ENCODE peak calls at places on chromosomes 7 and 10, in eight cellular contexts. One of them, this sample, is unnamed.

GRCh38 chr10:73655990-73656298 is at the start of gene SYNPO2L:
- DNase-seq in IMR-90: no peak
- DNase-seq in neuronal stem cell: no peak
- DNase-seq in fibroblast of lung: no peak
- DNase-seq in GM23248: no peak
- DNase-seq in neural progenitor cell: no peak
- DNase-seq in astrocyte: no peak
- DNase-seq in HCT116: no peak
- DNase-seq in this sample: no peak

GRCh38 chr7:32179567-32179966 is 109.4 kb upstream of the PDE1C start:
- DNase-seq in HCT116: no peak
- DNase-seq in IMR-90: peak; percentile 36
- DNase-seq in astrocyte: peak; percentile 69
- DNase-seq in GM23248: peak; percentile 48
- DNase-seq in fibroblast of lung: peak; percentile 71
- DNase-seq in neuronal stem cell: no peak
- DNase-seq in neural progenitor cell: no peak
- DNase-seq in this sample: peak; percentile 44

GRCh38 chr10:95454940-95455339 is 106.2 kb downstream of the SORBS1 start:
- DNase-seq in HCT116: no peak
- DNase-seq in neuronal stem cell: no peak
- DNase-seq in astrocyte: no peak
- DNase-seq in IMR-90: no peak
- DNase-seq in neural progenitor cell: no peak
- DNase-seq in GM23248: no peak
- DNase-seq in fibroblast of lung: no peak
- DNase-seq in this sample: no peak

GRCh38 chr7:133081119-133081604 is 728 bp downstream of the CHCHD3 start:
- DNase-seq in astrocyte: no peak
- DNase-seq in GM23248: peak; percentile 63
- DNase-seq in fibroblast of lung: no peak
- DNase-seq in IMR-90: no peak
- DNase-seq in neural progenitor cell: peak; percentile 49
- DNase-seq in neuronal stem cell: no peak
- DNase-seq in HCT116: no peak
- DNase-seq in this sample: peak; percentile 56

GRCh38 chr7:27245798-27246691 is 3.4 kb downstream of the EVX1 start:
- DNase-seq in astrocyte: no peak
- DNase-seq in neuronal stem cell: no peak
- DNase-seq in neural progenitor cell: peak; percentile 70
- DNase-seq in IMR-90: no peak
- DNase-seq in HCT116: no peak
- DNase-seq in GM23248: peak; percentile 57
- DNase-seq in fibroblast of lung: no peak
- DNase-seq in this sample: no peak

GRCh38 chr10:5873515-5873995 is 16.1 kb downstream of the ANKRD16 start:
- DNase-seq in neural progenitor cell: peak; percentile 70
- DNase-seq in neuronal stem cell: peak; percentile 63
- DNase-seq in astrocyte: no peak
- DNase-seq in HCT116: peak; percentile 36
- DNase-seq in IMR-90: peak; percentile 70
- DNase-seq in fibroblast of lung: peak; percentile 51
- DNase-seq in GM23248: peak; percentile 75
- DNase-seq in this sample: peak; percentile 87

GRCh38 chr7:155378580-155378934 is 79.4 kb upstream of the EN2 start:
- DNase-seq in fibroblast of lung: no peak
- DNase-seq in neuronal stem cell: no peak
- DNase-seq in IMR-90: no peak
- DNase-seq in neural progenitor cell: no peak
- DNase-seq in GM23248: no peak
- DNase-seq in HCT116: no peak
- DNase-seq in astrocyte: no peak
- DNase-seq in this sample: no peak

GRCh38 chr7:97016392-97017196 is 8.0 kb downstream of the DLX5 start:
- DNase-seq in neuronal stem cell: peak; percentile 66
- DNase-seq in astrocyte: no peak
- DNase-seq in GM23248: no peak
- DNase-seq in fibroblast of lung: no peak
- DNase-seq in neural progenitor cell: peak; percentile 85
- DNase-seq in IMR-90: no peak
- DNase-seq in HCT116: no peak
- DNase-seq in this sample: peak; percentile 59

GRCh38 chr10:103737735-103738367 is 117.5 kb downstream of the SH3PXD2A start:
- DNase-seq in IMR-90: no peak
- DNase-seq in astrocyte: no peak
- DNase-seq in fibroblast of lung: no peak
- DNase-seq in neuronal stem cell: no peak
- DNase-seq in neural progenitor cell: no peak
- DNase-seq in GM23248: no peak
- DNase-seq in HCT116: no peak
- DNase-seq in this sample: no peak

GRCh38 chr7:46774515-46774914 is 807.4 kb downstream of the TNS3 start:
- DNase-seq in neuronal stem cell: no peak
- DNase-seq in GM23248: no peak
- DNase-seq in neural progenitor cell: no peak
- DNase-seq in IMR-90: no peak
- DNase-seq in astrocyte: no peak
- DNase-seq in fibroblast of lung: no peak
- DNase-seq in HCT116: no peak
- DNase-seq in this sample: no peak

GRCh38 chr7:16428672-16429071 is 7.3 kb upstream of the CRPPA start:
- DNase-seq in IMR-90: peak; percentile 84
- DNase-seq in neuronal stem cell: no peak
- DNase-seq in astrocyte: peak; percentile 85
- DNase-seq in neural progenitor cell: no peak
- DNase-seq in GM23248: peak; percentile 72
- DNase-seq in fibroblast of lung: peak; percentile 90
- DNase-seq in HCT116: no peak
- DNase-seq in this sample: peak; percentile 64

GRCh38 chr7:32161708-32162107 is 91.5 kb upstream of the PDE1C start:
- DNase-seq in astrocyte: peak; percentile 94
- DNase-seq in HCT116: no peak
- DNase-seq in neural progenitor cell: no peak
- DNase-seq in GM23248: peak; percentile 84
- DNase-seq in neuronal stem cell: no peak
- DNase-seq in fibroblast of lung: peak; percentile 96
- DNase-seq in IMR-90: peak; percentile 73
- DNase-seq in this sample: peak; percentile 68

GRCh38 chr7:46752881-46753366 is 829.0 kb downstream of the TNS3 start:
- DNase-seq in GM23248: peak; percentile 90
- DNase-seq in IMR-90: peak; percentile 77
- DNase-seq in neural progenitor cell: no peak
- DNase-seq in HCT116: peak; percentile 53
- DNase-seq in neuronal stem cell: no peak
- DNase-seq in fibroblast of lung: peak; percentile 92
- DNase-seq in astrocyte: peak; percentile 91
- DNase-seq in this sample: peak; percentile 80

GRCh38 chr7:24715661-24716479 is 41.4 kb downstream of the GSDME start:
- DNase-seq in astrocyte: peak; percentile 41
- DNase-seq in neural progenitor cell: peak; percentile 63
- DNase-seq in GM23248: peak; percentile 74
- DNase-seq in fibroblast of lung: peak; percentile 56
- DNase-seq in neuronal stem cell: no peak
- DNase-seq in HCT116: peak; percentile 22
- DNase-seq in IMR-90: peak; percentile 66
- DNase-seq in this sample: peak; percentile 44
- H3K9ac ChIP-seq in astrocyte: no peak overlapping the region
- H3K9ac ChIP-seq in neural progenitor cell: no peak overlapping the region
- H3K9ac ChIP-seq in GM23248: no peak overlapping the region
- H3K9ac ChIP-seq in fibroblast of lung: no peak overlapping the region
- H3K9ac ChIP-seq in neuronal stem cell: no peak overlapping the region
- H3K9ac ChIP-seq in HCT116: no peak overlapping the region
- H3K9ac ChIP-seq in IMR-90: no peak overlapping the region
- H3K9ac ChIP-seq in this sample: no peak overlapping the region

DNA sequence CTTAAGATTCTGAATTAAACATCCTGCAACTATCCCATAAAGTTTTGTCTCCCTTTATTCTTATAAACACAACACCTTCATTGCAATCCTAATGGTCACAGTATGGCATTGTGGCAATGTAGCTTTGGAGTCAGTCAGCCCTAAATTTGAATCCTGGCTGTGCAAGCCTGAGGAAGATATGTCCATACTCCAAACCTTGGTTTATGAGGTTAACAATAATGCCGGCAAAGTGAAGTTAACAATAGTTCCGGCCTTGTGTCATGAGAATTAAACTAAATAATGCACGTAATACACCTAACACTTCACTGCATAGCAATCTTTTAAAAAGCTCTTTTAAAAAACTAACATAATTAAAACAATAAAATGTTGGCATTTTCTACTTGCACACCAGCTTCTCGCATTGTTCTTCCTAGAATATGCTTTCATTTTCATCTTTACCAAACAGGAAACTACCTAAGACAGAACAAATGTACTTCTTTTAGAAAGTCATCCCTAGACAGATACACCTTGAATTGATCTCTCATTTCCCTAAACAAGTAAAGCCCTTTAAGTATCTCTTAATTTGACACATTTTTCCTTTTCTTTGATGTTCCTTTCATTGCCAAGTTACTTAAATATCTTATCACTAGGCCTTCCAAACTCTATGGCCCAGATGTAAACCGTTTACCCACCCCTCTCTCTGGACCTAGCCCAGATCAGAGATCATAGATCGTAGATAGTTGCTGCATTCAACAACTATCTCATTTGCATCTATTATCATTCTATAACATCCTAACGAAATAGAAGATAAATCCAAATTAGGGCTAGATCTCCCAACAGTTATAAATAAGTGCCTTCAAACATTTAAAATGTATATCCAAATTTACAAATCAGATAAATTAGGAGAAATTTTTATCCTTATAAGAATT is 66.7 kb downstream of the CREB3L2 start:
- DNase-seq in GM23248: no peak
- DNase-seq in astrocyte: no peak
- DNase-seq in neuronal stem cell: no peak
- DNase-seq in fibroblast of lung: no peak
- DNase-seq in HCT116: no peak
- DNase-seq in IMR-90: no peak
- DNase-seq in neural progenitor cell: no peak
- DNase-seq in this sample: no peak
- H3K4me1 ChIP-seq in GM23248: peaks cover 71% of the 10 kb centered on the region
- H3K4me1 ChIP-seq in astrocyte: peaks cover 48% of the 10 kb centered on the region
- H3K4me1 ChIP-seq in neuronal stem cell: peaks cover 12% of the 10 kb centered on the region
- H3K4me1 ChIP-seq in fibroblast of lung: peaks cover 48% of the 10 kb centered on the region
- H3K4me1 ChIP-seq in HCT116: no peaks in the 10 kb centered on the region
- H3K4me1 ChIP-seq in IMR-90: peaks cover 39% of the 10 kb centered on the region
- H3K4me1 ChIP-seq in neural progenitor cell: peaks cover 14% of the 10 kb centered on the region
- H3K4me1 ChIP-seq in this sample: peaks cover 46% of the 10 kb centered on the region

GRCh38 chr10:132516771-132517725 is 20.5 kb upstream of the INPP5A start:
- DNase-seq in neural progenitor cell: peak; percentile 55
- DNase-seq in astrocyte: peak; percentile 93
- DNase-seq in HCT116: no peak
- DNase-seq in fibroblast of lung: peak; percentile 96
- DNase-seq in IMR-90: peak; percentile 96
- DNase-seq in neuronal stem cell: peak; percentile 51
- DNase-seq in GM23248: peak; percentile 98
- DNase-seq in this sample: peak; percentile 97

GRCh38 chr10:132515811-132516726 is 21.5 kb upstream of the INPP5A start:
- DNase-seq in astrocyte: no peak
- DNase-seq in GM23248: no peak
- DNase-seq in IMR-90: no peak
- DNase-seq in HCT116: no peak
- DNase-seq in neuronal stem cell: no peak
- DNase-seq in neural progenitor cell: no peak
- DNase-seq in fibroblast of lung: no peak
- DNase-seq in this sample: no peak

GRCh38 chr10:132518572-132519381 is 18.8 kb upstream of the INPP5A start:
- DNase-seq in GM23248: no peak
- DNase-seq in astrocyte: no peak
- DNase-seq in HCT116: peak; percentile 51
- DNase-seq in neuronal stem cell: no peak
- DNase-seq in fibroblast of lung: no peak
- DNase-seq in neural progenitor cell: peak; percentile 59
- DNase-seq in IMR-90: no peak
- DNase-seq in this sample: no peak

GRCh38 chr10:132519382-132520146 is 18.0 kb upstream of the INPP5A start:
- DNase-seq in fibroblast of lung: no peak
- DNase-seq in neural progenitor cell: no peak
- DNase-seq in HCT116: no peak
- DNase-seq in GM23248: no peak
- DNase-seq in astrocyte: no peak
- DNase-seq in IMR-90: no peak
- DNase-seq in neuronal stem cell: no peak
- DNase-seq in this sample: no peak

GRCh38 chr10:132517951-132518521 is 19.6 kb upstream of the INPP5A start:
- DNase-seq in neuronal stem cell: no peak
- DNase-seq in fibroblast of lung: no peak
- DNase-seq in astrocyte: no peak
- DNase-seq in HCT116: no peak
- DNase-seq in neural progenitor cell: peak; percentile 47
- DNase-seq in IMR-90: no peak
- DNase-seq in GM23248: no peak
- DNase-seq in this sample: no peak
- H3K9ac ChIP-seq in neuronal stem cell: no peak overlapping the region
- H3K9ac ChIP-seq in fibroblast of lung: no peak overlapping the region
- H3K9ac ChIP-seq in astrocyte: peak overlapping the region; percentile 73
- H3K9ac ChIP-seq in HCT116: peak overlapping the region; percentile 68
- H3K9ac ChIP-seq in neural progenitor cell: no peak overlapping the region
- H3K9ac ChIP-seq in IMR-90: no peak overlapping the region
- H3K9ac ChIP-seq in GM23248: peak overlapping the region; percentile 65
- H3K9ac ChIP-seq in this sample: peak overlapping the region; percentile 80

DNA sequence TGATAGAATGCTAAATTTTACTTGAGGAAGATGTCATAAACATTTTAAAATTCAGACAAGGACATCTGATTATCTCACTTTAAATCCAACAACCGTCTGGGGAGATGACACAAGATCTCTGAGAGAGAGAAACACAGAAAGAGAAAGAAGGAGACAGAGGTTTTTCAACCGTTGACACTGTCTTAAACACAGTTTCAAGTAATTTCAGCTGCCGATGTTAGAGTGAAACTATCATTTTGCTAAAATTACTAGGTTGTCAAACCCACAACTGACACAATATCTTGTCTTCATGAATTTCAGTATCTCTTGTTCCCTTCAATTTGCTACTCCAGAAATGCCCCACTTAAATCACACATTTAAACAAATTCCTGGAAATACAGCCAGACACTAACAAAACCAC is 174.8 kb downstream of the RAPGEF5 start:
- DNase-seq in neuronal stem cell: no peak
- DNase-seq in IMR-90: no peak
- DNase-seq in GM23248: no peak
- DNase-seq in neural progenitor cell: no peak
- DNase-seq in HCT116: no peak
- DNase-seq in fibroblast of lung: no peak
- DNase-seq in astrocyte: no peak
- DNase-seq in this sample: no peak
- H3K4me1 ChIP-seq in neuronal stem cell: peaks cover 4% of the 10 kb centered on the region
- H3K4me1 ChIP-seq in IMR-90: no peaks in the 10 kb centered on the region
- H3K4me1 ChIP-seq in GM23248: no peaks in the 10 kb centered on the region
- H3K4me1 ChIP-seq in neural progenitor cell: peaks cover 35% of the 10 kb centered on the region
- H3K4me1 ChIP-seq in HCT116: no peaks in the 10 kb centered on the region
- H3K4me1 ChIP-seq in fibroblast of lung: no peaks in the 10 kb centered on the region
- H3K4me1 ChIP-seq in astrocyte: no peaks in the 10 kb centered on the region
- H3K4me1 ChIP-seq in this sample: peaks cover 6% of the 10 kb centered on the region

GRCh38 chr7:143015102-143015501 is 11.8 kb downstream of the OR9A2 start:
- DNase-seq in astrocyte: no peak
- DNase-seq in fibroblast of lung: no peak
- DNase-seq in neural progenitor cell: no peak
- DNase-seq in GM23248: no peak
- DNase-seq in IMR-90: no peak
- DNase-seq in HCT116: no peak
- DNase-seq in neuronal stem cell: no peak
- DNase-seq in this sample: peak; percentile 13
- H3K9ac ChIP-seq in astrocyte: no peak overlapping the region
- H3K9ac ChIP-seq in fibroblast of lung: no peak overlapping the region
- H3K9ac ChIP-seq in neural progenitor cell: no peak overlapping the region
- H3K9ac ChIP-seq in GM23248: no peak overlapping the region
- H3K9ac ChIP-seq in IMR-90: no peak overlapping the region
- H3K9ac ChIP-seq in HCT116: no peak overlapping the region
- H3K9ac ChIP-seq in neuronal stem cell: no peak overlapping the region
- H3K9ac ChIP-seq in this sample: peak overlapping the region; percentile 20